ENCODE peak calls at places on chromosome 7, in ten cellular contexts. B is lower lobe of right lung; T is CD8-positive, alpha-beta T cell; R is retinal pigment epithelial cell; L is prostate gland; O is GM12865; Y is IMR-90; Z is PC-3; Q is AG04450; A is mammary epithelial cell. K is an unnamed sample.

GRCh38 chr7:73353243-73353642 is 25.3 kb downstream of the FKBP6 start:
- DNase-seq in B (no peak), T (no peak), R (no peak), L (no peak), O (no peak), Y (no peak), Z (no peak), Q (no peak), A (no peak), K (no peak)

GRCh38 chr7:36096460-36097095 is 56.5 kb upstream of the EEPD1 start:
- DNase-seq in B (no peak), T (no peak), R (no peak), L (no peak), O (no peak), Y (no peak), Z (no peak), Q (no peak), A (no peak), K (no peak)

GRCh38 chr7:11457419-11457818 is 374.6 kb downstream of the THSD7A start:
- DNase-seq in B (no peak), T (no peak), R (no peak), L (no peak), O (no peak), Y (no peak), Z (no peak), Q (no peak), A (no peak), K (no peak)

GRCh38 chr7:803243-803635 is 29.0 kb upstream of the SUN1 start:
- DNase-seq in B (no peak), T (no peak), R (no peak), L (no peak), O (no peak), Y (no peak), Z (no peak), Q (no peak), A (no peak), K (no peak)

GRCh38 chr7:69430502-69431145 is 167.7 kb upstream of the AUTS2 start:
- DNase-seq in B (no peak), T (no peak), R (no peak), L (peak; percentile 51), O (peak; percentile 44), Y (no peak), Z (no peak), Q (no peak), A (no peak), K (no peak)

GRCh38 chr7:24732646-24733413 is 24.4 kb downstream of the GSDME start:
- DNase-seq in B (no peak), T (no peak), R (no peak), L (no peak), O (peak; percentile 56), Y (peak; percentile 92), Z (peak; percentile 34), Q (peak; percentile 72), A (peak; percentile 89), K (no peak)

GRCh38 chr7:40986351-40986873 is 716.5 kb downstream of the INHBA start:
- DNase-seq in B (no peak), T (no peak), R (no peak), L (no peak), O (no peak), Y (peak; percentile 98), Z (peak; percentile 76), Q (peak; percentile 88), A (peak; percentile 49), K (peak; percentile 29)

GRCh38 chr7:26189000-26189539 is 11.5 kb downstream of the HNRNPA2B1 start:
- DNase-seq in B (no peak), T (no peak), R (no peak), L (no peak), O (no peak), Y (no peak), Z (no peak), Q (no peak), A (no peak), K (no peak)

GRCh38 chr7:98212532-98213041 is 1.3 kb downstream of the BHLHA15 start:
- DNase-seq in B (peak; percentile 42), T (no peak), R (no peak), L (no peak), O (no peak), Y (no peak), Z (no peak), Q (no peak), A (no peak), K (no peak)

GRCh38 chr7:44094365-44094764 is 9.8 kb upstream of the AEBP1 start:
- DNase-seq in B (no peak), T (no peak), R (no peak), L (no peak), O (no peak), Y (no peak), Z (no peak), Q (no peak), A (no peak), K (no peak)

DNA sequence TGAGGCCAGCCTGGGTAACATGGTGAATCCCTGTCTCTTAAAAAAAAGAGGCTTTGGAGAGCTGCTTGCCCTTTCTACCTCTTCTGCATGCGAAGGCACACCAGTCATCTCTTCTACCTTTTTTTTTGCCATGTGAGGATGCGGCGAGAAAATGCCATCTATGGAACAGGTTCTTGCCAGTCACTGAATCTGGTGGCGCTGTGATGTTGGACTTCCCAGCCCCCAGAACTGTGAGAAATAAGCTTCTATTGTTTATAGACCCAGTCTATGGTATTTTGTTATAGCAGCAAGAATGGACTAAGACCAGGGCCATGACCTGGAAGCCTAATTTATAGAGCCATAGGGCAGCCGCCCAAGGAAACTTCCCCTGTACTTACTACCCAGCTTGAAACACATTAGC is 112.9 kb downstream of the HIP1 start:
- DNase-seq in B (no peak), T (no peak), R (no peak), L (no peak), O (no peak), Y (no peak), Z (no peak), Q (no peak), A (no peak), K (no peak)
- TF ChIP-seq CTCF in B (no peak), T (no peak), R (no peak), L (no peak), O (no peak), Y (no peak), Z (no peak), Q (no peak), A (no peak), K (no peak)

DNA sequence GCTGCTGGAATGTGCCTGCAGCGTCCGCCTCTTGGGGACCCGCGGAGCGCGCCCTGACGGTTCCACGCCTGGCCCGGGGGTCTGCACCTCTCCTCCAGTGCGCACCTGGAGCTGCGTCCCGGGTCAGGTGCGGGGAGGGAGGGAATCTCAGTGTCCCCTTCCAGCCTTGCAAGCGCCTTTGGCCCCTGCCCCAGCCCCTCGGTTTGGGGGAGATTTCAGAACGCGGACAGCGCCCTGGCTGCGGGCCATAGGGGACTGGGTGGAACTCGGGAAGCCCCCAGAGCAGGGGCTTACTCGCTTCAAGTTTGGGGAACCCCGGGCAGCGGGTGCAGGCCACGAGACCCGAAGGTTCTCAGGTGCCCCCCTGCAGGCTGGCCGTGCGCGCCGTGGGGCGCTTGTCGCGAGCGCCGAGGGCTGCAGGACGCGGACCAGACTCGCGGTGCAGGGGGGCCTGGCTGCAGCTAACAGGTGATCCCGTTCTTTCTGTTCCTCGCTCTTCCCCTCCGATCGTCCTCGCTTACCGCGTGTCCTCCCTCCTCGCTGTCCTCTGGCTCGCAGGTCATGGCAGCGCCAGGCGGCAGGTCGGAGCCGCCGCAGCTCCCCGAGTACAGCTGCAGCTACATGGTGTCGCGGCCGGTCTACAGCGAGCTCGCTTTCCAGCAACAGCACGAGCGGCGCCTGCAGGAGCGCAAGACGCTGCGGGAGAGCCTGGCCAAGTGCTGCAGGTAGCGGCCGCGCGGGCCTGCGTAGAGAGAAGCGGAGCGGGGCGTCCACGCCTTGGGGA is 645 bp downstream of the SLC26A4 start:
- DNase-seq in B (peak; percentile 74), T (peak; percentile 27), R (no peak), L (peak; percentile 64), O (peak; percentile 57), Y (peak; percentile 45), Z (peak; percentile 39), Q (no peak), A (peak; percentile 70), K (no peak)
- H3K4me3 ChIP-seq in B (peak overlapping the region; percentile 57), T (peak overlapping the region; percentile 48), R (peak overlapping the region; percentile 52), L (peak overlapping the region; percentile 48), O (peak overlapping the region; percentile 30), Y (peak overlapping the region; percentile 79), Z (peak overlapping the region; percentile 67), Q (peak overlapping the region; percentile 66), A (peak overlapping the region; percentile 58), K (peak overlapping the region; percentile 43)

GRCh38 chr7:138978541-138979184 is 2.5 kb downstream of the KIAA1549 start:
- DNase-seq in B (no peak), T (no peak), R (no peak), L (no peak), O (no peak), Y (no peak), Z (peak; percentile 11), Q (no peak), A (no peak), K (no peak)

GRCh38 chr7:138979988-138980574 is 1.1 kb downstream of the KIAA1549 start:
- DNase-seq in B (no peak), T (no peak), R (no peak), L (no peak), O (no peak), Y (no peak), Z (peak; percentile 34), Q (no peak), A (peak; percentile 8), K (no peak)

GRCh38 chr7:138981332-138982203 is at the start of gene KIAA1549:
- DNase-seq in B (peak; percentile 78), T (peak; percentile 53), R (no peak), L (peak; percentile 54), O (peak; percentile 83), Y (peak; percentile 64), Z (peak; percentile 77), Q (no peak), A (peak; percentile 60), K (peak; percentile 19)

GRCh38 chr7:138980575-138981285 is 459 bp downstream of the KIAA1549 start:
- DNase-seq in B (peak; percentile 50), T (no peak), R (no peak), L (no peak), O (peak; percentile 50), Y (no peak), Z (peak; percentile 17), Q (no peak), A (peak; percentile 17), K (no peak)

GRCh38 chr7:138979226-138979979 is 1.8 kb downstream of the KIAA1549 start:
- DNase-seq in B (no peak), T (no peak), R (no peak), L (no peak), O (peak; percentile 40), Y (peak; percentile 24), Z (peak; percentile 57), Q (no peak), A (peak; percentile 9), K (no peak)
- TF ChIP-seq CTCF in B (no peak), T (no peak), R (peak; percentile 34), L (no peak), O (peak; percentile 22), Y (no peak), Z (no peak), Q (peak; percentile 34), A (peak; percentile 30), K (peak; percentile 22)

DNA sequence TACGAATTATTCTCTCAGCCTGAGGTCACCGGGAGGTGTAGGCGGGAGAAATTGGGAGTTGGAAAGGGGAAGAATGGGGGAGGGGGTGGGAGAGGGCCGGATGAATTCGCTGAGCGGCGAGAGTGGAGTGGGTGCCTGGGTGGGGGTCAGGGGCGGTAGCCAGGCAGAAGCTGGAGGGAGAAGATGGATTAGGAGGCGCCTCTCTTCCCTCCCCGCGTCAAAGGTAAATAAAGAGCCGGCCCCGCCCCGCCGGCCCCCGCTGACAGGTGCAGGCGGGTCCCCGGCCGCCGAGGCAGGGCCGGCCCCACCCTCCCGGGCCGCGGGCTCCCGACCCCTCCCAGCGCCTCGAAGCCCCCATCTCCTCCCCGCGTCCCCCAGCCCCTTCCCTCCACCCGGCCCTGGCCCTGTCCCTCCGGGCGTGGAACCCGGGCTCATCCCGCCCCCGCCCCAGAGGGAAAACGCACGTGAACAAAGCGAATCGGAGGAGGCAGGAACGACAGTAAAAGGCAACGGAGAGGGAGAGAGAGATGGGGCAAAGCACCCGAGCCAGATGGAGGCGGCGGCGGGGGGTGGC is 874 bp downstream of the FAM131B start:
- DNase-seq in B (no peak), T (no peak), R (no peak), L (no peak), O (no peak), Y (no peak), Z (no peak), Q (no peak), A (no peak), K (no peak)
- H3K4me3 ChIP-seq in B (peak overlapping the region; percentile 60), T (peak overlapping the region; percentile 60), R (peak overlapping the region; percentile 60), L (peak overlapping the region; percentile 47), O (no peak overlapping the region), Y (peak overlapping the region; percentile 84), Z (peak overlapping the region; percentile 82), Q (peak overlapping the region; percentile 69), A (peak overlapping the region; percentile 59), K (peak overlapping the region; percentile 49)

K was measured in astrocyte of the cerebellum.